ENCODE peak calls at places on chromosomes 5 and 9, in five cellular contexts. M is mammary epithelial cell; B is CD8-positive, alpha-beta T cell; L is nephron progenitor cell; W is PC-9. Y is an unnamed sample.
A peak's percentile ranks its signal among the peaks of the same experiment; 100 is the strongest.

GRCh38 chr5:52995095-52995494 is 5.9 kb downstream of the ITGA2 start:
- DNase-seq in M (no peak), B (no peak), L (no peak), W (no peak), Y (no peak)

GRCh38 chr9:93575706-93576295 is 583 bp upstream of the PHF2 start:
- DNase-seq in M (peak; percentile 33), B (peak; percentile 21), L (peak; percentile 31), W (no peak), Y (no peak)

GRCh38 chr5:148970228-148970627 is 92.6 kb downstream of the SH3TC2 start:
- DNase-seq in M (no peak), B (no peak), L (no peak), W (peak; percentile 32), Y (no peak)

GRCh38 chr5:155728857-155729683 is 597.9 kb upstream of the SGCD start:
- DNase-seq in M (peak; percentile 13), B (no peak), L (peak; percentile 34), W (no peak), Y (peak; percentile 41)

GRCh38 chr5:6401410-6401809 is 23.1 kb upstream of the MED10 start:
- DNase-seq in M (peak; percentile 37), B (no peak), L (no peak), W (no peak), Y (no peak)

GRCh38 chr9:108017671-108018070 is 528.1 kb upstream of the KLF4 start:
- DNase-seq in M (peak; percentile 32), B (no peak), L (no peak), W (no peak), Y (no peak)

GRCh38 chr5:123001801-123002200 is 34.7 kb downstream of the PPIC start:
- DNase-seq in M (no peak), B (no peak), L (peak; percentile 29), W (no peak), Y (no peak)

GRCh38 chr9:105311317-105311716 is 66.9 kb downstream of the SLC44A1 start:
- DNase-seq in M (no peak), B (no peak), L (no peak), W (no peak), Y (no peak)

GRCh38 chr5:138163721-138164120 is 14.7 kb downstream of the BRD8 start:
- DNase-seq in M (no peak), B (no peak), L (no peak), W (no peak), Y (no peak)

GRCh38 chr5:138157626-138158025 is 18.4 kb upstream of the NME5 start:
- DNase-seq in M (no peak), B (no peak), L (no peak), W (no peak), Y (no peak)

GRCh38 chr5:138160706-138161105 is 17.7 kb downstream of the BRD8 start:
- DNase-seq in M (no peak), B (no peak), L (no peak), W (no peak), Y (no peak)

GRCh38 chr5:138159666-138160065 is 18.8 kb downstream of the BRD8 start:
- DNase-seq in M (no peak), B (no peak), L (no peak), W (no peak), Y (no peak)
- TF ChIP-seq CTCF in M (no peak), B (no peak), L (no peak), W (no peak), Y (no peak)

GRCh38 chr5:172895549-172895948 is 61.5 kb downstream of the ERGIC1 start:
- DNase-seq in M (no peak), B (no peak), L (no peak), W (no peak), Y (no peak)

GRCh38 chr5:172898513-172899369 is 60.5 kb upstream of the RPL26L1 start:
- DNase-seq in M (no peak), B (no peak), L (no peak), W (no peak), Y (no peak)

GRCh38 chr5:172899436-172899835 is 59.8 kb upstream of the RPL26L1 start:
- DNase-seq in M (no peak), B (no peak), L (no peak), W (no peak), Y (no peak)

GRCh38 chr5:172896465-172896864 is 62.4 kb downstream of the ERGIC1 start:
- DNase-seq in M (no peak), B (no peak), L (no peak), W (no peak), Y (no peak)

GRCh38 chr5:172897691-172898512 is 61.3 kb upstream of the RPL26L1 start:
- DNase-seq in M (no peak), B (no peak), L (peak; percentile 12), W (no peak), Y (no peak)
- TF ChIP-seq CTCF in M (no peak), B (no peak), L (no peak), W (no peak), Y (no peak)

DNA sequence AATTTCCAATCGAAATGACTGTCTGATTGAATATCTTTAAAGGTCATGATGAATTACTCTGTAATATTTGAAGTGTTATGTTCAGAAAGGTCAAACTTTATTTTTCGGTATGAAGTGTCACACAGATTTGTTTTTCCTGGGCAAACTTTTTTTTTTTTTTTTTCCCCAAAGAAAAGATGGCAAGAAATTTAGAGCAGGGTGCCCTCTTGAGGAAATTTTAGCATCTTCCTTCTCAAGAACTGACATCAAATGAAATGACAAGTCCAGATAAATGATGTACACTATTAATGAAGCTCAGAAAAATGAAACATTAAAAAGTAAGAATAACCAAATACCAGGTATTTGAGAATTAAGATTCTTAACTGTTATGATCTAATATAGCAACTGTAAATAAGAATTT is 123.6 kb downstream of the INVS start:
- DNase-seq in M (peak; percentile 17), B (no peak), L (no peak), W (no peak), Y (no peak)
- TF ChIP-seq CTCF in M (peak; percentile 21), B (no peak), L (no peak), W (peak; percentile 55), Y (peak; percentile 47)

DNA sequence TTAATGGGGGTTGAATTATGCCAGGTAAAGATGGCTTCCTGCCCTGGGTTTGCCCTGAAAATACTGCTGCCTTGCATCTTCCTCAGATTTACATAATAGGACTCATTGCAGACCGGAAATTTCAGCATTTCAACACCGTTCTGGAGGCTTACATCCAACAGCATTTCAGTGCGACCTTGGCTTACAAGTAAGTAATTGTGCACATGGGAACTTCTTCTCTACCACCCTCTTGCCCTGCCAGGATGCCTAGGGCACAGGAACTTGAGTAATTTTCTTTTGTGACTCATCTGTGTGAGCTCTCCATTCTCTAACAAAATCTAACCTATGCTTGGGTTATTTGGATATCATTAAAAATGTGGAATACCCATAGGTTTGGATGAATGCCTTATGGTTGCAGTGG is 80.2 kb downstream of the DOCK2 start:
- DNase-seq in M (peak; percentile 97), B (no peak), L (no peak), W (peak; percentile 73), Y (no peak)
- TF ChIP-seq CTCF in M (no peak), B (no peak), L (no peak), W (no peak), Y (no peak)

GRCh38 chr5:143496928-143497327 is 93.4 kb upstream of the NR3C1 start:
- DNase-seq in M (no peak), B (no peak), L (no peak), W (no peak), Y (no peak)

GRCh38 chr5:143497749-143498148 is 94.3 kb upstream of the NR3C1 start:
- DNase-seq in M (no peak), B (no peak), L (no peak), W (no peak), Y (no peak)

GRCh38 chr5:143501176-143501840 is 97.8 kb upstream of the NR3C1 start:
- DNase-seq in M (no peak), B (no peak), L (no peak), W (no peak), Y (no peak)

GRCh38 chr5:143498821-143499220 is 95.3 kb upstream of the NR3C1 start:
- DNase-seq in M (no peak), B (no peak), L (no peak), W (no peak), Y (no peak)

GRCh38 chr5:143499480-143500114 is 96.1 kb upstream of the NR3C1 start:
- DNase-seq in M (no peak), B (no peak), L (no peak), W (no peak), Y (no peak)
- TF ChIP-seq CTCF in M (no peak), B (no peak), L (no peak), W (no peak), Y (no peak)

GRCh38 chr5:139364466-139364865 is 18.6 kb downstream of the SLC23A1 start:
- DNase-seq in M (no peak), B (no peak), L (no peak), W (no peak), Y (no peak)

GRCh38 chr5:139363937-139364336 is 19.2 kb downstream of the SLC23A1 start:
- DNase-seq in M (no peak), B (no peak), L (no peak), W (no peak), Y (no peak)

GRCh38 chr5:139369181-139369580 is 13.9 kb downstream of the SLC23A1 start:
- DNase-seq in M (no peak), B (no peak), L (no peak), W (no peak), Y (no peak)

GRCh38 chr5:139371482-139372435 is 11.3 kb downstream of the SLC23A1 start:
- DNase-seq in M (no peak), B (no peak), L (no peak), W (no peak), Y (no peak)

GRCh38 chr5:139368613-139369012 is 14.5 kb downstream of the SLC23A1 start:
- DNase-seq in M (no peak), B (no peak), L (no peak), W (no peak), Y (no peak)
- TF ChIP-seq CTCF in M (no peak), B (no peak), L (no peak), W (peak; percentile 23), Y (peak; percentile 17)